ENCODE peak calls at places on chromosomes 6 and 20, in nine cellular contexts. S, W, F, M, G, C, Y, R and U are unnamed samples.

GRCh38 chr6:36757206-36757605 is 59.6 kb downstream of the RAB44 start:
- DNase-seq in W (no peak), C (no peak), R (no peak), F (no peak), M (no peak), G (no peak), S (no peak), Y (peak), U (no peak)

GRCh38 chr6:87184762-87185250 is 29.4 kb downstream of the ZNF292 start:
- DNase-seq in M (no peak), Y (no peak), R (no peak), C (no peak), G (no peak), F (no peak), W (no peak), S (peak), U (no peak)

GRCh38 chr6:35911871-35912653 is 8.8 kb downstream of the SRPK1 start:
- DNase-seq in G (no peak), S (no peak), F (no peak), W (no peak), M (no peak), R (no peak), C (no peak), Y (no peak), U (no peak)

GRCh38 chr20:21663465-21663864 is 42.0 kb upstream of the PAX1 start:
- DNase-seq in Y (no peak), R (no peak), S (no peak), W (no peak), G (no peak), M (no peak), C (no peak), F (no peak), U (no peak)

GRCh38 chr6:130020106-130020851 is 1.9 kb downstream of the L3MBTL3 start:
- DNase-seq in R (peak), W (peak), M (peak), Y (peak), F (peak), G (peak), C (peak), S (peak), U (peak)

GRCh38 chr6:42158011-42158410 is 15.2 kb upstream of the GUCA1A start:
- DNase-seq in G (no peak), M (no peak), W (no peak), F (no peak), S (no peak), C (peak), Y (no peak), R (peak), U (no peak)

GRCh38 chr20:4973330-4974097 is 27.8 kb downstream of the SLC23A2 start:
- DNase-seq in R (no peak), G (peak), W (peak), C (peak), Y (peak), F (no peak), S (peak), M (peak), U (peak)

GRCh38 chr6:26473758-26474438 is 16.1 kb downstream of the BTN2A1 start:
- DNase-seq in C (peak), F (peak), R (peak), S (peak), M (peak), Y (peak), W (peak), G (peak), U (peak)

GRCh38 chr6:105067329-105067728 is 110.4 kb downstream of the LIN28B start:
- DNase-seq in C (no peak), M (no peak), G (no peak), F (no peak), Y (no peak), R (no peak), S (no peak), W (no peak), U (no peak)

DNA sequence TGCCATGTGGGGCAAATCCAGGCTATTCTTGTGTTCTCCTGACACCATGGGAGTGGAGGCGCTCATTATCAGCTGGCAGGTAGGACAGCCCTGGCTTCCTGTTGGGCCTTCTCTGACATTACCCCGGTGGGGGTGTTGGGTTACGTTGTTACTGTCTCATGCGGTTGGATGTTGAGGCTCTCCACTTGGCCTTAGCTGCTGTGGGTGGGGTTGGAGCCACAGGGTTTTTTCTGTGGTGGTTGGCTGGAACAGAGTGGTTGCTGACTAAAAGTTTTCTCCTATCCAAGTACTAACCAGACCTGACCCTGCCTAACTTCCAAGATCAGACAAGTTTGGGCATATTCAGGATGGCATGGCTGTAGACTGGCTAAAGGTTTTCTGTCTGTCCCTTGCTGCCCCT is 20.2 kb downstream of the RIPK1 start:
- DNase-seq in M (no peak), G (no peak), R (no peak), F (no peak), Y (no peak), W (no peak), C (no peak), S (no peak), U (no peak)
- TF ChIP-seq EP300 in M (no peak), G (no peak), R (no peak), F (no peak), Y (no peak), W (no peak), C (no peak), S (no peak), U (no peak)

GRCh38 chr6:109690373-109690739 is 646 bp downstream of the AK9 start:
- DNase-seq in F (peak), G (peak), C (peak), Y (peak), M (peak), R (peak), W (no peak), S (peak), U (peak)
- TF ChIP-seq EP300 in F (no peak), G (no peak), C (no peak), Y (no peak), M (no peak), R (no peak), W (no peak), S (no peak), U (no peak)

GRCh38 chr6:90610291-90610670 is 23.4 kb upstream of the MAP3K7 start:
- DNase-seq in F (peak), G (no peak), M (peak), S (no peak), C (no peak), R (peak), W (no peak), Y (no peak), U (no peak)
- TF ChIP-seq EP300 in F (no peak), G (no peak), M (no peak), S (no peak), C (no peak), R (no peak), W (no peak), Y (no peak), U (no peak)

DNA sequence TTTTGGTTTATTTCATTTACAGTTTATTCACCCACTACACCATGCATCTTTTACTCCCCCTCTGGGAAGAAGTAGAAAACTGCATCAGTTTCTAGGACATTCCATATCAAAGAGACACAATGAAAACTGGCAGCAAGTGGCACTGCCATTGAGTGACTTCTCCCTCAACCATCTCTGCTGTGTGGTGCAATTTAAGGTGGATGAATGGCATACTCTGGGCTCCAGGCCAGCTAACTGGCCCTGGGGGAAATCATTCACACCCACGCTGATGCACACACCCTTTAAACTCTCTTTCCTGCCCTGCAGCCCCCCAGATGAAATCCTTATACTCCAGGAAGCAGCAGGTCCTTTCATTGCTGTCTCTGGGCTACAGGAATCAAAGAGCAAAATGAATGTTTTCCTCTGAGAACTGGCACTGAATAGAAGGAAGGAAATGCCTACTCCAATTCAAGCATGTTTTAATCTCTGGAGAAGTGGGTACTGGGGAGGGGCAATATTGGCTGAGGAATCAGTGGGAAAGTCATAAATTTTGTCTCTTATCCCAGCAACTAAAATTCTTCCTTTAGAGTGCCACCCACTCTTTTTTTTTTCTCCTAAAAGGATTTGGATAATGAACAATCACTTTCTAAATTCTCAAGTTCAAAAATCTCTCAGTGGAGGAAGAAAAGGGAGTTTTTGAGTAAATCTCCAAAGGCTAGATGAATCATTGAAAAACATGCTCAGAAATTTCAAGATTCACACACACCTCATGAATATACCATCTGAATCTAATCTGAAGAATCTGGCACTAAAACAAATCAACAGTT is 16.9 kb upstream of the RFPL4B start:
- DNase-seq in R (no peak), S (peak), W (no peak), M (no peak), G (no peak), Y (no peak), C (no peak), F (no peak), U (no peak)
- TF ChIP-seq EP300 in R (no peak), S (no peak), W (no peak), M (no peak), G (no peak), Y (no peak), C (no peak), F (no peak), U (no peak)

GRCh38 chr6:112232845-112233256 is 21.5 kb downstream of the LAMA4 start:
- DNase-seq in S (no peak), M (peak), Y (no peak), R (peak), G (no peak), F (no peak), C (no peak), W (no peak), U (peak)

GRCh38 chr6:112234596-112234995 is 19.8 kb downstream of the LAMA4 start:
- DNase-seq in M (no peak), F (no peak), Y (no peak), C (no peak), W (no peak), R (no peak), S (no peak), G (no peak), U (no peak)

GRCh38 chr6:112235956-112236355 is 18.4 kb downstream of the LAMA4 start:
- DNase-seq in S (no peak), R (no peak), C (no peak), G (no peak), F (no peak), W (no peak), M (no peak), Y (no peak), U (no peak)

GRCh38 chr6:112231609-112232060 is 22.7 kb downstream of the LAMA4 start:
- DNase-seq in G (no peak), C (no peak), S (no peak), M (no peak), W (no peak), F (no peak), R (no peak), Y (no peak), U (no peak)

DNA sequence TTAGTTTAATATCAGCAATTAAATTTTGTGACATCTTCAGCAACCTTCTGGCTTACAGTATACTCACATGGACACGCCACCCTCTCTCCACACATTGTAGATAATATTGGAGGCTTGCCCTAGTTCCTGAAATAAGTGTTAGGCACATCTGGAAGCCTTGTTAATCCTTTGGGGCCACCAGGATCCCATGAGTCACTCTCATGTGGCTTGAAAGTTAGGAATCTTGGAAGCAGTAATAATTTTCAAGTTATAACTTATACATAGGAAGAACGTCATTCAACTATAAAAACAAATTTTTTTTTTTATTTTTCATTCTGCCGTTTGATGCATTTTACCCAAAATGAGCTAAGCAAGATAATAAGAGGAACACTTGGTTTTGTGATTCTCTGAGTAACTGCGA is 20.5 kb downstream of the LAMA4 start:
- DNase-seq in W (no peak), M (no peak), C (no peak), S (no peak), G (no peak), R (no peak), Y (no peak), F (no peak), U (peak)
- TF ChIP-seq EP300 in W (no peak), M (no peak), C (no peak), S (no peak), G (no peak), R (no peak), Y (no peak), F (no peak), U (no peak)

GRCh38 chr6:11650297-11650696 is 112.7 kb downstream of the TMEM170B start:
- DNase-seq in M (no peak), Y (no peak), S (peak), C (no peak), G (no peak), F (peak), R (no peak), W (no peak), U (no peak)

GRCh38 chr6:11656486-11656885 is 118.9 kb downstream of the TMEM170B start:
- DNase-seq in C (no peak), F (no peak), R (no peak), Y (no peak), S (no peak), G (no peak), M (no peak), W (no peak), U (no peak)

GRCh38 chr6:11650711-11651110 is 113.2 kb downstream of the TMEM170B start:
- DNase-seq in F (no peak), C (no peak), M (no peak), Y (no peak), R (no peak), G (no peak), S (peak), W (no peak), U (no peak)

GRCh38 chr6:11653028-11653583 is 115.6 kb downstream of the TMEM170B start:
- DNase-seq in F (no peak), Y (no peak), R (no peak), W (no peak), M (peak), G (no peak), S (peak), C (no peak), U (no peak)

GRCh38 chr6:11654876-11655275 is 117.3 kb downstream of the TMEM170B start:
- DNase-seq in W (no peak), M (no peak), Y (no peak), S (no peak), C (no peak), R (no peak), F (no peak), G (no peak), U (no peak)
- TF ChIP-seq EP300 in W (no peak), M (no peak), Y (no peak), S (no peak), C (no peak), R (no peak), F (no peak), G (no peak), U (no peak)

GRCh38 chr6:152552616-152553209 is 84.4 kb downstream of the SYNE1 start:
- DNase-seq in M (peak), R (peak), F (peak), G (peak), C (peak), Y (peak), S (peak), W (no peak), U (peak)
- TF ChIP-seq EP300 in M (no peak), R (no peak), F (no peak), G (no peak), C (no peak), Y (no peak), S (no peak), W (no peak), U (no peak)